ENCODE peak calls at places on chromosome 14, in seven cellular contexts. F, K, B, P, A, Y and X are unnamed samples.

GRCh38 chr14:27090716-27091115 is 492.9 kb upstream of the NOVA1 start:
- DNase-seq in F (no peak), K (no peak), B (no peak), P (peak; percentile 56), A (no peak), Y (no peak), X (no peak)

GRCh38 chr14:32104803-32105202 is 27.7 kb downstream of the ARHGAP5 start:
- DNase-seq in F (no peak), K (no peak), B (no peak), P (no peak), A (no peak), Y (no peak), X (no peak)

GRCh38 chr14:98775892-98776291 is 496.1 kb downstream of the BCL11B start:
- DNase-seq in F (no peak), K (no peak), B (no peak), P (no peak), A (no peak), Y (no peak), X (no peak)

GRCh38 chr14:87745507-87746118 is 247.4 kb downstream of the GALC start:
- DNase-seq in F (peak; percentile 7), K (peak; percentile 3), B (peak; percentile 12), P (peak; percentile 23), A (no peak), Y (peak; percentile 63), X (peak; percentile 8)

GRCh38 chr14:52355016-52355430 is 40.9 kb downstream of the PTGER2 start:
- DNase-seq in F (peak; percentile 95), K (no peak), B (no peak), P (no peak), A (no peak), Y (no peak), X (no peak)

GRCh38 chr14:44417809-44418208 is 89.3 kb downstream of the FSCB start:
- DNase-seq in F (no peak), K (no peak), B (no peak), P (no peak), A (no peak), Y (no peak), X (no peak)

GRCh38 chr14:89827260-89827659 is 127.3 kb downstream of the EFCAB11 start:
- DNase-seq in F (no peak), K (no peak), B (no peak), P (no peak), A (no peak), Y (no peak), X (no peak)

GRCh38 chr14:31895206-31895605 is 181.9 kb upstream of the ARHGAP5 start:
- DNase-seq in F (peak; percentile 89), K (no peak), B (no peak), P (peak; percentile 35), A (no peak), Y (no peak), X (no peak)

GRCh38 chr14:104784846-104785707 is 10.5 kb downstream of the AKT1 start:
- DNase-seq in F (no peak), K (no peak), B (no peak), P (no peak), A (no peak), Y (no peak), X (no peak)

GRCh38 chr14:103207038-103207403 is 83.8 kb downstream of the TNFAIP2 start:
- DNase-seq in F (no peak), K (no peak), B (no peak), P (no peak), A (no peak), Y (peak; percentile 69), X (peak; percentile 67)

GRCh38 chr14:86858043-86858442 is 1134.9 kb downstream of the GALC start:
- DNase-seq in F (peak; percentile 59), K (no peak), B (no peak), P (no peak), A (no peak), Y (no peak), X (no peak)

GRCh38 chr14:64986578-64987571 is at the start of gene FNTB:
- DNase-seq in F (peak; percentile 97), K (peak; percentile 92), B (peak; percentile 98), P (peak; percentile 92), A (peak; percentile 94), Y (peak; percentile 95), X (peak; percentile 93)

GRCh38 chr14:64979336-64980074 is 7.2 kb upstream of the FNTB start:
- DNase-seq in F (peak; percentile 77), K (no peak), B (no peak), P (no peak), A (no peak), Y (no peak), X (no peak)

DNA sequence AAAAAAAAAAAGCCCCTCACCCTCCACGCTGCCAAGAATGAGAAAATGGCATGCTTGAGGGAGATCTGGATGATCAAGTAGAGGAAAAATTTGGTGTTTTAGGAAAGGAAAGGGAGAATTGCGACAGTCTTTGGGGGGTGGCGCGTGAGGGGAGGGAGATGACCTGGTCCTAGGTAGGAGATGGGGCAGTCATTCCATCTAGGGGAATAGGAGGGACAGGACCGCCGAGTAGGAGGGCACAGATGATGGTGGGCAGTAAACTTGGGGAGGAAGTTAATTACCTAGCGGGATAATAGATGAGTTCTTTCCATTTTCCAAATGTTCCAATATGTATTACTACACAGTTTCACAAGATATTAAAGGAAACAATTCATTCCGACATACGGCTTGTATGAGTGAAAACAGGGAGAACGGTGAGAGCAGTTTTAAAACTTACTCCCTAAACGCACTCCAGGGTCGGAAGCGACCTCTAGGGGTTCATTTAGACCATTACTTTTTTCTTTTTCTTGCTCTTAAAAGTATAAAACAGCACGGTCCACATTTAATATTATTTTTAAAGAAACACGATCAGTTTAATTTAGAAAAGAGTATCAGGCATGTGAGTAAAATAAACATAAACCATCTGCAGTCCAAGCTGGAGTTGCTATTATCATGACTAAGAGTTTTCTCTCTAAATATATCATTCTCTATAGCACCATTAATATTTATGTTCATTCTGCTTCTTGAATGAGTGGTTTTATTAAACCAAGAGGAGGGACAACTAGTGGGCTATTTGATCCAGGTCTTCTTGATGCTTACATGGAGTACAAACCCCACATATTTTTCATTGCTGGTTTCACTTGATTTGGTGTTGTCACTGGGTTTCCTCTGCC is 3.0 kb upstream of the FNTB start:
- DNase-seq in F (peak; percentile 74), K (peak; percentile 16), B (peak; percentile 55), P (peak; percentile 45), A (no peak), Y (no peak), X (peak; percentile 57)
- TF ChIP-seq CEBPB in F (no peak), K (no peak), B (no peak), P (no peak), A (no peak), Y (no peak), X (no peak)

GRCh38 chr14:45486599-45486998 is 233.6 kb upstream of the MIS18BP1 start:
- DNase-seq in F (no peak), K (no peak), B (no peak), P (no peak), A (no peak), Y (no peak), X (no peak)
- TF ChIP-seq CEBPB in F (no peak), K (no peak), B (no peak), P (no peak), A (no peak), Y (no peak), X (no peak)

GRCh38 chr14:68678471-68678870 is 114.4 kb downstream of the ZFP36L1 start:
- DNase-seq in F (no peak), K (no peak), B (no peak), P (no peak), A (no peak), Y (no peak), X (no peak)

GRCh38 chr14:68680541-68681051 is 112.3 kb downstream of the ZFP36L1 start:
- DNase-seq in F (peak; percentile 24), K (no peak), B (no peak), P (no peak), A (no peak), Y (no peak), X (no peak)

GRCh38 chr14:68681256-68681655 is 111.6 kb downstream of the ZFP36L1 start:
- DNase-seq in F (no peak), K (no peak), B (no peak), P (no peak), A (no peak), Y (no peak), X (no peak)

GRCh38 chr14:68679301-68679700 is 113.6 kb downstream of the ZFP36L1 start:
- DNase-seq in F (no peak), K (no peak), B (no peak), P (no peak), A (no peak), Y (no peak), X (no peak)

DNA sequence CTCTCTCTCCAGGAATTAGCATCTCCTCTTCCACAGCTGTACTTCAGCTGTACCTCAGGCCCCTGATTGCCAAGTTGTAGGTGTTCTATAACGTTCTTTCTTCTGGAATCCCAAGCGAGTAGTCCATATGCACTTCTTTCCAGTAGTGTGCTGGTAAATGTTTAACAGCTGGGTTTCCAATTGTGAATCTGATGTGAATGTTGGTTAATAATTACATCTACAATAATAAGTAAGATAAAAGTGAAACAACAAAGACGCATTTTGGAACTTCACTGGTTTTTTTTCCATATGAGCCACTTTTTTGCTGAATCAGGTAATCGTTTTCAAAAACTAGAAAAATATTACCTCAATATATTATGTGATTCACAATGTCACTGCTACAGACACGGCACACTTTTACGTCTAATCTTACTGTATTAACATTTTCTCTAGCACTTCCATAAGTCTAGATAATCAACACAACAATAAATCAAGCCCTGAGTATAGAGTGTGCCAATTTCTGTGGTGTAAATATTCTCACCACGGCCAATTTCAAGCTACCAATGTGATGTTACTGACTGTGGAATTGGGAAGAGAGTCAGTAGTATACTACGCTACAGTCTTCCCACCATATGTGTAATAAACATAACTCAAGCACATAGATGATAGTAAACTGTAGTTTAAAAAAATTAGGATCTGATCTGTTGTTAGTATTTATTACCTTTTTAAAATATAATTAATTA is 113.0 kb downstream of the ZFP36L1 start:
- DNase-seq in F (no peak), K (no peak), B (no peak), P (peak; percentile 13), A (no peak), Y (no peak), X (no peak)
- TF ChIP-seq CEBPB in F (no peak), K (no peak), B (no peak), P (no peak), A (no peak), Y (no peak), X (no peak)

GRCh38 chr14:92426237-92426636 is 87.3 kb upstream of the RIN3 start:
- DNase-seq in F (peak; percentile 50), K (no peak), B (no peak), P (no peak), A (no peak), Y (no peak), X (no peak)

GRCh38 chr14:92421756-92422155 is 91.8 kb upstream of the RIN3 start:
- DNase-seq in F (no peak), K (no peak), B (no peak), P (no peak), A (no peak), Y (no peak), X (no peak)

GRCh38 chr14:92427096-92427495 is 86.5 kb upstream of the RIN3 start:
- DNase-seq in F (no peak), K (no peak), B (no peak), P (no peak), A (no peak), Y (no peak), X (no peak)

GRCh38 chr14:92430686-92431085 is 82.9 kb upstream of the RIN3 start:
- DNase-seq in F (no peak), K (no peak), B (no peak), P (no peak), A (no peak), Y (no peak), X (no peak)

DNA sequence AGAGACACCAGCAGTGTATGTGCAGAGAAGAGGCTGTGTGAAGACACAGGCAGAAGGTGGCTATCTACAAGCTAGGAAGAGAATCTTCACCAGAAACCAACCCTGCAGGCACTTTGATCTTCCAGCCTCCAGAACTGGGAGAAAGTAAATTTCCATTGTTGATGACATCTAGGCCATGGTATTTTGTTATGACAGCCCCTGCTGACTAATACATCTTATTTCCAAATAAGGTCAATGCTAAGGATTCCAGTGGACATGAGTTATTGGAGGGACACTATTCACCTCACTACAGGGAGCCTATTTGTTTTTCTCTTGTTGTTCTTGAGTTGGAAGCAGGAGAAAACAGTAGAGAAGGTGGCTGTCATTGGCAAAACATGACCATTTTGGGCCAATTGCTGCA is 88.5 kb upstream of the RIN3 start:
- DNase-seq in F (peak; percentile 52), K (peak; percentile 28), B (no peak), P (peak; percentile 9), A (no peak), Y (no peak), X (no peak)
- TF ChIP-seq CEBPB in F (no peak), K (peak; percentile 23), B (no peak), P (no peak), A (no peak), Y (no peak), X (no peak)